ENCODE peak calls at places on chromosomes 4 and X, in six cellular contexts. One of them, this sample, is unnamed.

GRCh38 chrX:94936722-94937121 is 1262.7 kb downstream of the FAM133A start:
- DNase-seq in aorta: no peak
- DNase-seq in neuronal stem cell: no peak
- DNase-seq in left lung: no peak
- DNase-seq in uterus: no peak
- DNase-seq in tibial artery: no peak
- DNase-seq in this sample: no peak

GRCh38 chr4:10114607-10115006 is 2.0 kb downstream of the WDR1 start:
- DNase-seq in uterus: no peak
- DNase-seq in neuronal stem cell: no peak
- DNase-seq in tibial artery: no peak
- DNase-seq in left lung: no peak
- DNase-seq in aorta: no peak
- DNase-seq in this sample: no peak

GRCh38 chr4:80094191-80094590 is 21.2 kb upstream of the ANTXR2 start:
- DNase-seq in aorta: no peak
- DNase-seq in uterus: no peak
- DNase-seq in left lung: no peak
- DNase-seq in tibial artery: no peak
- DNase-seq in neuronal stem cell: no peak
- DNase-seq in this sample: no peak

GRCh38 chrX:101348452-101349222 is at the start of gene TIMM8A:
- DNase-seq in tibial artery: peak; percentile 85
- DNase-seq in neuronal stem cell: peak; percentile 32
- DNase-seq in aorta: peak; percentile 85
- DNase-seq in uterus: peak; percentile 64
- DNase-seq in left lung: peak; percentile 83
- DNase-seq in this sample: peak; percentile 89

GRCh38 chr4:11073621-11074051 is 355.1 kb downstream of the HS3ST1 start:
- DNase-seq in left lung: no peak
- DNase-seq in neuronal stem cell: no peak
- DNase-seq in uterus: no peak
- DNase-seq in aorta: peak; percentile 83
- DNase-seq in tibial artery: peak; percentile 71
- DNase-seq in this sample: no peak

GRCh38 chr4:151484396-151485102 is 75.6 kb downstream of the FHIP1A start:
- DNase-seq in neuronal stem cell: peak; percentile 2
- DNase-seq in left lung: no peak
- DNase-seq in tibial artery: no peak
- DNase-seq in aorta: no peak
- DNase-seq in uterus: no peak
- DNase-seq in this sample: peak; percentile 47

GRCh38 chrX:24673424-24673823 is 20.3 kb upstream of the POLA1 start:
- DNase-seq in left lung: no peak
- DNase-seq in neuronal stem cell: no peak
- DNase-seq in tibial artery: no peak
- DNase-seq in uterus: no peak
- DNase-seq in aorta: no peak
- DNase-seq in this sample: no peak

GRCh38 chrX:72271812-72272211 is 5.2 kb downstream of the RPS4X start:
- DNase-seq in tibial artery: no peak
- DNase-seq in uterus: no peak
- DNase-seq in left lung: no peak
- DNase-seq in aorta: no peak
- DNase-seq in neuronal stem cell: no peak
- DNase-seq in this sample: no peak

GRCh38 chr4:80803337-80803736 is 227.2 kb upstream of the BMP3 start:
- DNase-seq in aorta: no peak
- DNase-seq in left lung: no peak
- DNase-seq in tibial artery: no peak
- DNase-seq in uterus: no peak
- DNase-seq in neuronal stem cell: no peak
- DNase-seq in this sample: no peak

GRCh38 chr4:6195602-6196319 is 4.6 kb downstream of the JAKMIP1 start:
- DNase-seq in neuronal stem cell: no peak
- DNase-seq in left lung: no peak
- DNase-seq in tibial artery: peak; percentile 20
- DNase-seq in uterus: no peak
- DNase-seq in aorta: no peak
- DNase-seq in this sample: no peak

GRCh38 chrX:82648062-82648461 is 860.0 kb upstream of the POU3F4 start:
- DNase-seq in uterus: no peak
- DNase-seq in tibial artery: no peak
- DNase-seq in neuronal stem cell: no peak
- DNase-seq in left lung: no peak
- DNase-seq in aorta: no peak
- DNase-seq in this sample: peak; percentile 28

GRCh38 chrX:114906978-114907510 is 110.4 kb downstream of the IL13RA2 start:
- DNase-seq in aorta: no peak
- DNase-seq in left lung: no peak
- DNase-seq in uterus: no peak
- DNase-seq in neuronal stem cell: no peak
- DNase-seq in tibial artery: no peak
- DNase-seq in this sample: peak; percentile 98

GRCh38 chrX:34382416-34382815 is 250.3 kb upstream of the FAM47A start:
- DNase-seq in tibial artery: no peak
- DNase-seq in neuronal stem cell: no peak
- DNase-seq in aorta: no peak
- DNase-seq in left lung: no peak
- DNase-seq in uterus: no peak
- DNase-seq in this sample: no peak

GRCh38 chrX:96538104-96538725 is 146.4 kb upstream of the DIAPH2 start:
- DNase-seq in aorta: no peak
- DNase-seq in left lung: no peak
- DNase-seq in neuronal stem cell: no peak
- DNase-seq in tibial artery: no peak
- DNase-seq in uterus: no peak
- DNase-seq in this sample: no peak

GRCh38 chrX:73562458-73562857 is 539 bp upstream of the CHIC1 start:
- DNase-seq in uterus: no peak
- DNase-seq in left lung: no peak
- DNase-seq in neuronal stem cell: no peak
- DNase-seq in tibial artery: no peak
- DNase-seq in aorta: no peak
- DNase-seq in this sample: peak; percentile 23

GRCh38 chrX:73562986-73563739 is at the start of gene CHIC1:
- DNase-seq in neuronal stem cell: peak; percentile 66
- DNase-seq in tibial artery: peak; percentile 79
- DNase-seq in left lung: peak; percentile 67
- DNase-seq in uterus: peak; percentile 66
- DNase-seq in aorta: peak; percentile 71
- DNase-seq in this sample: peak; percentile 93

GRCh38 chrX:73563740-73564073 is 710 bp downstream of the CHIC1 start:
- DNase-seq in neuronal stem cell: no peak
- DNase-seq in aorta: no peak
- DNase-seq in left lung: no peak
- DNase-seq in uterus: no peak
- DNase-seq in tibial artery: no peak
- DNase-seq in this sample: no peak

GRCh38 chrX:73556159-73556558 is 6.8 kb upstream of the CHIC1 start:
- DNase-seq in tibial artery: no peak
- DNase-seq in left lung: no peak
- DNase-seq in uterus: no peak
- DNase-seq in neuronal stem cell: no peak
- DNase-seq in aorta: no peak
- DNase-seq in this sample: no peak

DNA sequence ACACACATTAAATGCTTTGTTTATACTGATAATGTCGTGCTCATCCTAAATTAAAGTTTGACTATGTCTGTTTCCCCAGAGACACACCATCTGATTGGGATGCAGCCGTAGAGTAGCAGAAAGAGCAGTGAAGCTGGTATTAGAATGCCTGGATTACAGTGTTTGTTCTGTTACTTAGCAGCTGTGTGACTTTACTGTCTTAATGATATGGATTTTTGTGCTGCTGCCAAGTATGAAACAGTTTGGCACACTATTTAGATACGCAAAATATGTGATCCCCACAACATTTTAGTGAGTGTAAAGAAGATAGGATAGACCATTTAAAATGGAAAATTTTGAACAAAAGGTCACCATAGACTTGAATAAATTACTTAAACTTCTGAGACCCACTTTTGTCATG is 1.2 kb upstream of the CHIC1 start:
- DNase-seq in tibial artery: no peak
- DNase-seq in uterus: no peak
- DNase-seq in aorta: no peak
- DNase-seq in left lung: no peak
- DNase-seq in neuronal stem cell: no peak
- DNase-seq in this sample: peak; percentile 9
- H3K4me3 ChIP-seq in tibial artery: no peak overlapping the region
- H3K4me3 ChIP-seq in uterus: no peak overlapping the region
- H3K4me3 ChIP-seq in aorta: no peak overlapping the region
- H3K4me3 ChIP-seq in left lung: no peak overlapping the region
- H3K4me3 ChIP-seq in neuronal stem cell: no peak overlapping the region
- H3K4me3 ChIP-seq in this sample: peak overlapping the region; percentile 79

DNA sequence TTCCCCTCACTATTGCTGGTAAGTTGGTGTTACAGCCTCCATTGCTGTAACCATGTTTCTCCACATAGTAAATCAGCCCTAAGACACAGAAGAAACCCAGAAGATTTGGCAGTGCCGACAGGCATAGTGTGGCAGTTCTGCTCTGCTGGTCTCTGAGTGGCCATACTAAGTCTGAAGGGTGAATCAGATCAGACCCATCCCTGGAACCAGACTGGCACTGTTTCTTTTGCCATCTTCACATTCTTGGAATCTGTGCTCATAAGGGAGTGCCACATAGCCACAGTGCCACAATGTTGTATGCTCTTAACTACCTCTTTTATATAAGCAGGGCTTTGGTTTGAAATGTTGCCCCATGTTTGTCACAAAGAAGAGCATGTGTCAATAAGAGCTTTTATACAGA is 128.3 kb downstream of the CBR4 start:
- DNase-seq in left lung: no peak
- DNase-seq in tibial artery: no peak
- DNase-seq in neuronal stem cell: no peak
- DNase-seq in aorta: no peak
- DNase-seq in uterus: no peak
- DNase-seq in this sample: no peak
- H3K4me1 ChIP-seq in left lung: no peaks in the 10 kb centered on the region
- H3K4me1 ChIP-seq in tibial artery: peaks cover 5% of the 10 kb centered on the region
- H3K4me1 ChIP-seq in neuronal stem cell: no peaks in the 10 kb centered on the region
- H3K4me1 ChIP-seq in aorta: peaks cover 4% of the 10 kb centered on the region
- H3K4me1 ChIP-seq in uterus: peaks cover 6% of the 10 kb centered on the region
- H3K4me1 ChIP-seq in this sample: no peaks in the 10 kb centered on the region

DNA sequence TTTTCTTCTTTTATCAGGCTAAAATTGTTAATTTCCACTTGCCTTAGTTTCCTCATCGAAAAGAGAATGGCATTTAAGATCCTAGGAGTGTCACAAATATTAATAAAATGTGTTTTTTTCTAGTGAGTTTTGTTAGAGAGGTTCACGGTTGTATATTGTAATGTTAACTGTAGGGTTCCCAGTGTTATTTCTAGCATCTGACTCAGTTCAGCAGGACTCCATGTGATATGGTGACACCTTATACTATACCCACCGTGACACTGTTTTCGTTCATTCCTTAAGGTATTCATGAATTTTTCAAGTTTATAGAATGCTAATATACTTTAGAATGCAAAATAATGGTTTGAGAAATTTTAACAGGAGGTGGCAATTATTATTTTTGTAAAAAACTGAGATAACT is 90.2 kb downstream of the NEUROG2 start:
- DNase-seq in uterus: no peak
- DNase-seq in tibial artery: no peak
- DNase-seq in neuronal stem cell: no peak
- DNase-seq in aorta: no peak
- DNase-seq in left lung: no peak
- DNase-seq in this sample: no peak
- H3K4me3 ChIP-seq in uterus: no peak overlapping the region
- H3K4me3 ChIP-seq in tibial artery: no peak overlapping the region
- H3K4me3 ChIP-seq in neuronal stem cell: no peak overlapping the region
- H3K4me3 ChIP-seq in aorta: no peak overlapping the region
- H3K4me3 ChIP-seq in left lung: no peak overlapping the region
- H3K4me3 ChIP-seq in this sample: no peak overlapping the region

GRCh38 chr4:153465922-153466636 is at the start of gene TMEM131L:
- DNase-seq in tibial artery: peak; percentile 85
- DNase-seq in neuronal stem cell: peak; percentile 75
- DNase-seq in left lung: peak; percentile 78
- DNase-seq in uterus: peak; percentile 61
- DNase-seq in aorta: peak; percentile 74
- DNase-seq in this sample: peak; percentile 81
- H3K4me1 ChIP-seq in tibial artery: no peaks in the 10 kb centered on the region
- H3K4me1 ChIP-seq in neuronal stem cell: peaks cover 19% of the 10 kb centered on the region
- H3K4me1 ChIP-seq in left lung: peaks cover 3% of the 10 kb centered on the region
- H3K4me1 ChIP-seq in uterus: peaks cover 4% of the 10 kb centered on the region
- H3K4me1 ChIP-seq in aorta: no peaks in the 10 kb centered on the region
- H3K4me1 ChIP-seq in this sample: peaks cover 26% of the 10 kb centered on the region

GRCh38 chrX:92224406-92224805 is 445.2 kb downstream of the PCDH11X start:
- DNase-seq in left lung: no peak
- DNase-seq in uterus: no peak
- DNase-seq in aorta: no peak
- DNase-seq in neuronal stem cell: no peak
- DNase-seq in tibial artery: no peak
- DNase-seq in this sample: no peak
- H3K4me3 ChIP-seq in left lung: no peak overlapping the region
- H3K4me3 ChIP-seq in uterus: no peak overlapping the region
- H3K4me3 ChIP-seq in aorta: no peak overlapping the region
- H3K4me3 ChIP-seq in neuronal stem cell: no peak overlapping the region
- H3K4me3 ChIP-seq in tibial artery: no peak overlapping the region
- H3K4me3 ChIP-seq in this sample: no peak overlapping the region

DNA sequence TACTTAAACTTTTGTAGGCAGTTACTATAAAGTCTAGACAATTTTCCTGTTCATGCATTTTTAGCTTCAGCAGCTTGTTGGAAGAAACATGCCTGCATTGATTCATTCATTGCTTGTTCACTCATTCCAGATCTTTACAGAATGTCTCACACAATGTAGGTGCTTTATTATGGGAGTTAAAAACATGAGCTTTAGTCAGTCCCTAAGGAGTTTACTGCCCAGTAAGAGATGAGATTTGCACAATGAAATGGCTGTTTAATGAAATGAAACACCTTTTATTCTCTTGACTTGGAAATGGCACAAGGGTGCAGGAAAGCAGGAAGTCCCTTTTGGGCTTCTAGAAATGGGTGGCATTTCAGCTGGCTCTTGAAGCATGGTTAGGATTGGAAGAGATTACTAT is 2.9 kb downstream of the NOCT start:
- DNase-seq in tibial artery: no peak
- DNase-seq in aorta: no peak
- DNase-seq in left lung: no peak
- DNase-seq in neuronal stem cell: no peak
- DNase-seq in uterus: no peak
- DNase-seq in this sample: no peak
- H3K4me1 ChIP-seq in tibial artery: no peaks in the 10 kb centered on the region
- H3K4me1 ChIP-seq in aorta: no peaks in the 10 kb centered on the region
- H3K4me1 ChIP-seq in left lung: peaks cover 11% of the 10 kb centered on the region
- H3K4me1 ChIP-seq in neuronal stem cell: peaks cover 14% of the 10 kb centered on the region
- H3K4me1 ChIP-seq in uterus: no peaks in the 10 kb centered on the region
- H3K4me1 ChIP-seq in this sample: peaks cover 49% of the 10 kb centered on the region